ENCODE peak calls at places on chromosomes 1 and 21, in five cellular contexts. J is WTC11, S is K562, F is A549, V is HepG2. N is an unnamed sample.

GRCh38 chr1:225866061-225866844 is 15.9 kb downstream of the TMEM63A start:
- DNase-seq in S (no peak), V (no peak), J (no peak), F (no peak), N (no peak)

GRCh38 chr1:19435851-19436465 is 49.4 kb downstream of the CAPZB start:
- DNase-seq in J (no peak), F (no peak), V (peak; percentile 44), S (no peak), N (no peak)

GRCh38 chr1:67103548-67103947 is 31.2 kb downstream of the C1orf141 start:
- DNase-seq in J (no peak), V (no peak), S (no peak), F (no peak), N (no peak)

GRCh38 chr1:155009221-155009711 is 6.7 kb downstream of the ZBTB7B start:
- DNase-seq in F (no peak), S (no peak), J (no peak), V (no peak), N (no peak)

GRCh38 chr1:81803423-81804103 is 2.8 kb downstream of the ADGRL2 start:
- DNase-seq in V (peak; percentile 52), F (peak; percentile 29), S (no peak), J (peak; percentile 18), N (no peak)

GRCh38 chr1:157092831-157093230 is 6.8 kb downstream of the ETV3L start:
- DNase-seq in F (no peak), J (no peak), S (no peak), V (no peak), N (no peak)

GRCh38 chr1:236009857-236010256 is 55.0 kb downstream of the NID1 start:
- DNase-seq in V (no peak), S (no peak), J (no peak), F (no peak), N (no peak)

GRCh38 chr1:167984886-167985489 is 48.1 kb upstream of the MPC2 start:
- DNase-seq in F (peak; percentile 17), V (no peak), S (peak; percentile 32), J (no peak), N (no peak)

GRCh38 chr1:232322162-232322734 is 307.7 kb downstream of the SIPA1L2 start:
- DNase-seq in V (no peak), J (no peak), F (no peak), S (no peak), N (no peak)

GRCh38 chr1:40780678-40781613 is 2.6 kb upstream of the KCNQ4 start:
- DNase-seq in V (no peak), S (no peak), F (no peak), J (no peak), N (no peak)

GRCh38 chr1:107365874-107366273 is 225.0 kb downstream of the NTNG1 start:
- DNase-seq in J (no peak), S (no peak), F (no peak), V (no peak), N (no peak)

GRCh38 chr1:204751883-204752687 is 66.5 kb upstream of the LRRN2 start:
- DNase-seq in J (peak; percentile 73), V (peak; percentile 31), S (peak; percentile 72), F (peak; percentile 85), N (no peak)

GRCh38 chr1:113849072-113849471 is 22.4 kb downstream of the PTPN22 start:
- DNase-seq in J (no peak), S (no peak), V (no peak), F (no peak), N (no peak)

GRCh38 chr1:53642607-53643006 is 96.4 kb downstream of the GLIS1 start:
- DNase-seq in F (no peak), V (no peak), J (peak; percentile 4), S (no peak), N (no peak)

GRCh38 chr1:183685112-183685713 is 32.1 kb upstream of the APOBEC4 start:
- DNase-seq in V (peak; percentile 55), J (no peak), F (peak; percentile 61), S (peak; percentile 81), N (peak; percentile 11)

GRCh38 chr1:98327151-98327918 is 334.2 kb upstream of the SNX7 start:
- DNase-seq in S (no peak), J (no peak), F (no peak), V (no peak), N (no peak)

GRCh38 chr1:163399976-163400375 is 78.2 kb downstream of the NUF2 start:
- DNase-seq in S (no peak), V (no peak), J (peak; percentile 58), F (no peak), N (no peak)

GRCh38 chr1:183191833-183192232 is 5.8 kb downstream of the LAMC2 start:
- DNase-seq in V (no peak), S (no peak), F (peak; percentile 31), J (no peak), N (no peak)

GRCh38 chr1:205925730-205926129 is 17.5 kb downstream of the SLC26A9 start:
- DNase-seq in S (no peak), F (peak; percentile 84), V (no peak), J (no peak), N (no peak)

GRCh38 chr1:119101563-119101962 is 38.9 kb downstream of the WARS2 start:
- DNase-seq in J (no peak), V (no peak), S (no peak), F (no peak), N (no peak)

GRCh38 chr1:31389616-31390015 is 16.7 kb upstream of the FABP3 start:
- DNase-seq in V (no peak), J (no peak), S (no peak), F (no peak), N (no peak)

GRCh38 chr21:33954395-33954794 is 38.8 kb upstream of the ATP5PO start:
- DNase-seq in F (no peak), S (no peak), J (no peak), V (no peak), N (no peak)

GRCh38 chr21:33950425-33951079 is 34.9 kb upstream of the ATP5PO start:
- DNase-seq in S (no peak), J (no peak), F (no peak), V (no peak), N (no peak)

GRCh38 chr21:33949516-33950424 is 34.2 kb upstream of the ATP5PO start:
- DNase-seq in V (no peak), J (no peak), S (no peak), F (no peak), N (peak; percentile 76)

GRCh38 chr21:33948951-33949444 is 33.4 kb upstream of the ATP5PO start:
- DNase-seq in J (no peak), F (no peak), S (no peak), V (no peak), N (no peak)

GRCh38 chr21:33951276-33952178 is 35.9 kb upstream of the ATP5PO start:
- DNase-seq in S (no peak), F (no peak), J (no peak), V (no peak), N (peak; percentile 45)
- TF ChIP-seq ESRRA in S (no peak), F (no peak), J (no peak), V (no peak), N (no peak)

GRCh38 chr1:91870322-91870721 is 15.6 kb downstream of the TGFBR3 start:
- DNase-seq in F (no peak), J (no peak), V (no peak), S (no peak), N (no peak)

GRCh38 chr1:91871994-91872393 is 14.0 kb downstream of the TGFBR3 start:
- DNase-seq in V (no peak), F (no peak), S (no peak), J (no peak), N (no peak)

GRCh38 chr1:91876040-91876470 is 9.9 kb downstream of the TGFBR3 start:
- DNase-seq in S (no peak), F (no peak), J (no peak), V (no peak), N (peak; percentile 75)

GRCh38 chr1:91874167-91874566 is 11.8 kb downstream of the TGFBR3 start:
- DNase-seq in V (no peak), S (no peak), J (no peak), F (no peak), N (no peak)

DNA sequence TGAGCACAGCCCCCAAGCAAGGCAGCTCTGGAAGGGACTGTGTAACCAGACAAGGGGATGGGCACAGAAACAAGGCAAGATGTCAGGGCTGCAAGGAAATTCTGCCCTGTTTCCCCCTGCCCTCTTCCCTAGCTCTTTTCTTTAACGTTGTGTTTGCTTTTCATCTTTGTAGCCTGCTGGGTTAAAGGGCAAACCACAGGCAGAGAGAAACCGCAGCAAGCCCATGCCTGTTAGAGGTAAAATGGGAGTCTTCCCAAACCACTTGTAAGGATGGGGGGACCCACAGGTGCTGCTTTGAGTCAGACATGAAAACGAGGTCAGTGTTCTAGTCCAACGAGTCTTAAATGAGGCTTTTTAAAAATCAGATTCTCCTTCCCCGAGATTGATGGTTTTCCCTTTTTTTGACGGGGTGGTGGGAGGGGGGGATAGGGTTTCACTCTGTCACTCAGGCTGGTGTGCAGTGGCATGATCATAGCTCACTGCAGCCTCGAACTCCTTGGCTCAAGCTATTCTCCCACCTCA is 13.3 kb downstream of the TGFBR3 start:
- DNase-seq in F (no peak), V (peak; percentile 66), S (no peak), J (no peak), N (no peak)
- TF ChIP-seq ESRRA in F (no peak), V (no peak), S (peak; percentile 61), J (no peak), N (no peak)

DNA sequence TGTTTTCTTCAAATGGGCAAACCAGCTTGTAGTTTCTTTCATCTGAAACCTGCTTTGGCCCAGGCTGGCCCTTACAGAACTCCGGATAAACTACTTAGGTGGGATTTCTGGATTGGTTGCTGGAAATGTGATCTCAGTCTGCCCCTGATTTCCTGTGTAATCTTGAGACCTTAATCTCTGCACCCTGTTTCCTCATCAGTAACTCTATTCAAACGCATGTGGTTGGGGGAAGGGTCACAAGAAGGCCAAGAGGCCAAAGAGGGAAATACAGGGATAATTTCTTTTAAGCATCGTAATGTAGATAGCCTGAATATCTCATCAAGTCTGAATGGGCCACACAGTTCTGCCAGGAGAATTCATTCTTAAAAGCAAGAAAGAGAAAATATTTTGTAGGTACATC is 483.6 kb downstream of the LTN1 start:
- DNase-seq in S (no peak), J (no peak), F (no peak), V (no peak), N (no peak)
- TF ChIP-seq ESRRA in S (no peak), J (no peak), F (no peak), V (no peak), N (no peak)

GRCh38 chr1:36238433-36238832 is 14.2 kb downstream of the THRAP3 start:
- DNase-seq in F (no peak), S (no peak), V (no peak), J (no peak), N (no peak)

GRCh38 chr1:36236302-36236701 is 12.1 kb downstream of the THRAP3 start:
- DNase-seq in F (no peak), J (no peak), V (no peak), S (no peak), N (no peak)

DNA sequence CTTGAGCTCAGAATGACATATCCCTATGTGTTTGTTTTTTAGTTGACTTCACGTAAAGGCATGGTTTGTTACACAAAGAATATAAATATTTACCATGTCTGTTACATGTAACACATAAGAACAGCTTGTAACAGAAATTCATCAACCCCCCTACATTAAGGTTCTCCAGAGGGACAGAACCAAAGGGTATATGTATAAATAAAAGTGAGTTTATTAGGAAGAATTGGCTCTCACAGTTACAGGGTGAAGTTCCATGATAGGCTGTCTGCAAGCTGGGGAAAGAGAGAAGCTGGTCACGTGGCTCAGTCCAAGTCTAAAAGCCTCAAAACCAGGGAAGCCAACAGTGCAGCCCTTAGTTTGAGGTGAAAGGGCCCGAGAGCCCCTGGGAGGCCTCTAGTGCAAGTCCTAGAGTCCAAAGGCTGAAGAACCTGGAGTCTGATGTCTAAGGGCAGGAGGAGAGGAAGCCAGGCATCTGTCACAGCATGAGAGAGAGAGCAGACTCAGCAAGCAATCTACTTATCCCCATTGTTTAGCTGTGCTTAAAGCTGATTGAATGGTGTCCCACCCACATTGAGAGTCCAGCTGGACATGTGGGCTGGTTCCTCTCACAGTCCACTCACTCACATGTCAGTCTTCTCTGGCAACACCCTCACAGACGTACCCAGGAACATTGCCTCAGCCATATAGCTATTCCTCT is 15.8 kb downstream of the THRAP3 start:
- DNase-seq in F (no peak), J (no peak), S (no peak), V (peak; percentile 93), N (no peak)
- TF ChIP-seq ESRRA in F (no peak), J (no peak), S (no peak), V (peak; percentile 69), N (no peak)

N was measured in GM12878.